ENCODE peak calls at places on chromosomes 2 and 18, in six cellular contexts. X is mucosa of gallbladder; S is lower lobe of right lung; V is stimulated activated CD8-positive, alpha-beta memory T cell treated with anti-CD3 and anti-CD28 coated beads, Interleukin-15, amount 100 ng/mL, for 48 hours; P is activated T-helper 2 cell treated with anti-CD3 and anti-CD28 coated beads, Interferon-gamma antibody, Interleukin-2, Interleukin-4, amounts not matched to agents 10 μg/mL and 5 μg/mL and 100 μg/mL, durations not matched to agents 14 hours and 24 hours and 36 hours; C is tibial artery. I is an unnamed sample.

GRCh38 chr2:234694244-234695013 is 197.5 kb upstream of the ARL4C start:
- DNase-seq in P (no peak), V (no peak), X (no peak), C (no peak), S (no peak), I (no peak)

GRCh38 chr2:165793161-165793778 is 777 bp downstream of the GALNT3 start:
- DNase-seq in X (peak; percentile 58), S (peak; percentile 52), C (no peak), P (peak; percentile 12), V (peak; percentile 3), I (peak; percentile 45)

GRCh38 chr18:27605107-27605834 is 420.2 kb upstream of the CHST9 start:
- DNase-seq in S (no peak), X (peak; percentile 69), C (peak; percentile 32), P (no peak), V (no peak), I (no peak)

GRCh38 chr2:124836415-124836814 is 811.3 kb downstream of the CNTNAP5 start:
- DNase-seq in P (no peak), X (no peak), V (no peak), C (no peak), S (no peak), I (no peak)

GRCh38 chr18:77072566-77072965 is 60.0 kb downstream of the MBP start:
- DNase-seq in P (no peak), S (no peak), X (no peak), C (no peak), V (no peak), I (no peak)

GRCh38 chr2:152298754-152299153 is 36.2 kb upstream of the FMNL2 start:
- DNase-seq in V (no peak), C (no peak), P (no peak), X (no peak), S (no peak), I (no peak)

GRCh38 chr2:43020990-43021677 is 205.3 kb downstream of the ZFP36L2 start:
- DNase-seq in C (no peak), X (no peak), V (no peak), P (no peak), S (no peak), I (no peak)

GRCh38 chr2:239444626-239445625 is 44.1 kb upstream of the HDAC4 start:
- DNase-seq in P (no peak), C (peak; percentile 55), V (no peak), S (peak; percentile 82), X (peak; percentile 78), I (no peak)

GRCh38 chr2:188519133-188519532 is 227.5 kb downstream of the GULP1 start:
- DNase-seq in X (no peak), C (no peak), V (no peak), P (no peak), S (no peak), I (no peak)

GRCh38 chr2:48433682-48434081 is 96.3 kb upstream of the STON1 start:
- DNase-seq in C (peak; percentile 53), P (no peak), X (peak; percentile 63), V (no peak), S (peak; percentile 58), I (no peak)

GRCh38 chr2:18498531-18498930 is 61.9 kb downstream of the RDH14 start:
- DNase-seq in V (no peak), C (no peak), X (no peak), P (no peak), S (no peak), I (no peak)

GRCh38 chr2:214856116-214856515 is 46.6 kb upstream of the BARD1 start:
- DNase-seq in V (no peak), P (no peak), S (no peak), X (no peak), C (no peak), I (no peak)

GRCh38 chr2:144937899-144938298 is 418.0 kb upstream of the ZEB2 start:
- DNase-seq in S (no peak), V (no peak), C (peak; percentile 47), X (no peak), P (no peak), I (no peak)

GRCh38 chr18:10442551-10442971 is 11.9 kb upstream of the APCDD1 start:
- DNase-seq in S (no peak), P (no peak), C (no peak), X (no peak), V (no peak), I (no peak)

GRCh38 chr2:42938671-42939370 is 146.4 kb upstream of the HAAO start:
- DNase-seq in P (no peak), C (no peak), V (no peak), S (no peak), X (no peak), I (no peak)

GRCh38 chr18:49757513-49758262 is 55.6 kb downstream of the ACAA2 start:
- DNase-seq in C (no peak), S (no peak), V (no peak), X (peak; percentile 4), P (no peak), I (no peak)

GRCh38 chr2:12416600-12416999 is 300.1 kb upstream of the TRIB2 start:
- DNase-seq in S (peak; percentile 69), V (no peak), X (peak; percentile 21), C (peak; percentile 35), P (peak; percentile 54), I (peak; percentile 42)

GRCh38 chr2:26585966-26586365 is 55.2 kb downstream of the CIB4 start:
- DNase-seq in S (no peak), P (no peak), C (no peak), V (no peak), X (no peak), I (no peak)

GRCh38 chr2:222701709-222702108 is 30.3 kb downstream of the MOGAT1 start:
- DNase-seq in C (no peak), P (peak; percentile 14), V (no peak), X (no peak), S (no peak), I (no peak)

GRCh38 chr2:170121689-170122088 is 56.3 kb upstream of the MYO3B start:
- DNase-seq in S (no peak), V (no peak), C (no peak), P (no peak), X (no peak), I (no peak)

GRCh38 chr2:45651415-45652089 is at the start of gene PRKCE:
- DNase-seq in P (peak; percentile 23), X (peak; percentile 51), V (peak; percentile 30), C (peak; percentile 73), S (peak; percentile 77), I (peak; percentile 59)

GRCh38 chr2:57434429-57434828 is 612.2 kb upstream of the VRK2 start:
- DNase-seq in V (no peak), P (no peak), C (no peak), S (no peak), X (no peak), I (no peak)

GRCh38 chr2:28680657-28681056 is 71.0 kb upstream of the PPP1CB start:
- DNase-seq in X (no peak), S (no peak), P (no peak), V (no peak), C (no peak), I (no peak)

GRCh38 chr2:204645018-204645775 is 99.9 kb downstream of the PARD3B start:
- DNase-seq in V (no peak), X (no peak), S (no peak), C (no peak), P (no peak), I (no peak)

GRCh38 chr2:157761520-157761919 is 114.6 kb downstream of the ACVR1 start:
- DNase-seq in X (no peak), S (no peak), P (no peak), V (no peak), C (no peak), I (no peak)

GRCh38 chr2:72035518-72036172 is 112.0 kb downstream of the CYP26B1 start:
- DNase-seq in X (no peak), S (no peak), C (no peak), V (no peak), P (no peak), I (no peak)

GRCh38 chr2:233152541-233152940 is 92.4 kb downstream of the INPP5D start:
- DNase-seq in V (no peak), X (peak; percentile 18), C (no peak), S (no peak), P (no peak), I (no peak)

I was measured in activated naive CD8-positive, alpha-beta T cell treated with anti-CD3 and anti-CD28 coated beads, Interleukin-2, amount 10 ng/mL, durations not matched to agents 7 days and 5 days.